ENCODE peak calls at places on chromosomes 2 and 18, in six cellular contexts. One of them, this sample, is unnamed. For H3K4me1, the result is how much of the 10 kb centered on the place peaks cover.

GRCh38 chr18:22710628-22711380 is 222.3 kb upstream of the RBBP8 start:
- DNase-seq in CD8-positive, alpha-beta T cell: no peak
- DNase-seq in heart left ventricle: peak
- DNase-seq in suprapubic skin: no peak
- DNase-seq in SK-N-SH: peak
- DNase-seq in tibial nerve: no peak
- DNase-seq in this sample: no peak

GRCh38 chr2:64222351-64222750 is 78.1 kb upstream of the PELI1 start:
- DNase-seq in suprapubic skin: no peak
- DNase-seq in tibial nerve: no peak
- DNase-seq in SK-N-SH: no peak
- DNase-seq in heart left ventricle: no peak
- DNase-seq in CD8-positive, alpha-beta T cell: no peak
- DNase-seq in this sample: no peak

GRCh38 chr18:58228176-58228575 is 184.2 kb downstream of the NEDD4L start:
- DNase-seq in tibial nerve: no peak
- DNase-seq in CD8-positive, alpha-beta T cell: no peak
- DNase-seq in suprapubic skin: peak
- DNase-seq in SK-N-SH: no peak
- DNase-seq in heart left ventricle: no peak
- DNase-seq in this sample: peak

GRCh38 chr18:48992791-48993555 is 42.2 kb upstream of the SMAD7 start:
- DNase-seq in CD8-positive, alpha-beta T cell: no peak
- DNase-seq in tibial nerve: no peak
- DNase-seq in heart left ventricle: no peak
- DNase-seq in SK-N-SH: no peak
- DNase-seq in suprapubic skin: no peak
- DNase-seq in this sample: peak

GRCh38 chr2:228535396-228535795 is 353.9 kb upstream of the SPHKAP start:
- DNase-seq in suprapubic skin: no peak
- DNase-seq in CD8-positive, alpha-beta T cell: no peak
- DNase-seq in SK-N-SH: no peak
- DNase-seq in heart left ventricle: no peak
- DNase-seq in tibial nerve: no peak
- DNase-seq in this sample: no peak

GRCh38 chr2:1572638-1573037 is 159.4 kb downstream of the TPO start:
- DNase-seq in heart left ventricle: peak
- DNase-seq in suprapubic skin: no peak
- DNase-seq in tibial nerve: no peak
- DNase-seq in CD8-positive, alpha-beta T cell: no peak
- DNase-seq in SK-N-SH: no peak
- DNase-seq in this sample: no peak

GRCh38 chr2:3779650-3780049 is 76.3 kb downstream of the DCDC2C start:
- DNase-seq in suprapubic skin: no peak
- DNase-seq in SK-N-SH: no peak
- DNase-seq in heart left ventricle: no peak
- DNase-seq in tibial nerve: no peak
- DNase-seq in CD8-positive, alpha-beta T cell: no peak
- DNase-seq in this sample: no peak

GRCh38 chr2:38127277-38127676 is 51.3 kb upstream of the CYP1B1 start:
- DNase-seq in CD8-positive, alpha-beta T cell: no peak
- DNase-seq in heart left ventricle: no peak
- DNase-seq in tibial nerve: no peak
- DNase-seq in SK-N-SH: no peak
- DNase-seq in suprapubic skin: no peak
- DNase-seq in this sample: no peak

GRCh38 chr2:38146917-38147307 is 71.0 kb upstream of the CYP1B1 start:
- DNase-seq in SK-N-SH: peak
- DNase-seq in CD8-positive, alpha-beta T cell: no peak
- DNase-seq in suprapubic skin: no peak
- DNase-seq in tibial nerve: no peak
- DNase-seq in heart left ventricle: peak
- DNase-seq in this sample: no peak

GRCh38 chr2:120760446-120761135 is 24.9 kb downstream of the GLI2 start:
- DNase-seq in SK-N-SH: no peak
- DNase-seq in heart left ventricle: peak
- DNase-seq in suprapubic skin: peak
- DNase-seq in tibial nerve: peak
- DNase-seq in CD8-positive, alpha-beta T cell: no peak
- DNase-seq in this sample: peak

GRCh38 chr2:156673271-156673615 is 237.1 kb downstream of the GPD2 start:
- DNase-seq in CD8-positive, alpha-beta T cell: no peak
- DNase-seq in SK-N-SH: no peak
- DNase-seq in tibial nerve: no peak
- DNase-seq in suprapubic skin: no peak
- DNase-seq in heart left ventricle: no peak
- DNase-seq in this sample: no peak

GRCh38 chr18:30957086-30957485 is 85.5 kb downstream of the DSC3 start:
- DNase-seq in CD8-positive, alpha-beta T cell: no peak
- DNase-seq in suprapubic skin: no peak
- DNase-seq in tibial nerve: no peak
- DNase-seq in heart left ventricle: no peak
- DNase-seq in SK-N-SH: no peak
- DNase-seq in this sample: no peak

GRCh38 chr2:20424300-20425290 is 22.3 kb upstream of the RHOB start:
- DNase-seq in CD8-positive, alpha-beta T cell: no peak
- DNase-seq in SK-N-SH: peak
- DNase-seq in tibial nerve: no peak
- DNase-seq in suprapubic skin: no peak
- DNase-seq in heart left ventricle: peak
- DNase-seq in this sample: peak

GRCh38 chr2:181357979-181358378 is 99.2 kb upstream of the ITGA4 start:
- DNase-seq in SK-N-SH: no peak
- DNase-seq in CD8-positive, alpha-beta T cell: no peak
- DNase-seq in tibial nerve: no peak
- DNase-seq in suprapubic skin: no peak
- DNase-seq in heart left ventricle: no peak
- DNase-seq in this sample: no peak

GRCh38 chr2:221461911-221462310 is 110.2 kb downstream of the EPHA4 start:
- DNase-seq in suprapubic skin: no peak
- DNase-seq in heart left ventricle: no peak
- DNase-seq in CD8-positive, alpha-beta T cell: no peak
- DNase-seq in tibial nerve: no peak
- DNase-seq in SK-N-SH: no peak
- DNase-seq in this sample: no peak

GRCh38 chr18:48780151-48781001 is 170.4 kb downstream of the SMAD7 start:
- DNase-seq in heart left ventricle: no peak
- DNase-seq in CD8-positive, alpha-beta T cell: no peak
- DNase-seq in SK-N-SH: peak
- DNase-seq in suprapubic skin: no peak
- DNase-seq in tibial nerve: no peak
- DNase-seq in this sample: peak

GRCh38 chr2:96888082-96889011 is 18.5 kb upstream of the SEMA4C start:
- DNase-seq in suprapubic skin: no peak
- DNase-seq in CD8-positive, alpha-beta T cell: no peak
- DNase-seq in SK-N-SH: no peak
- DNase-seq in heart left ventricle: no peak
- DNase-seq in tibial nerve: no peak
- DNase-seq in this sample: peak

GRCh38 chr2:22359020-22359672 is 1025.8 kb upstream of the KLHL29 start:
- DNase-seq in suprapubic skin: no peak
- DNase-seq in tibial nerve: no peak
- DNase-seq in CD8-positive, alpha-beta T cell: no peak
- DNase-seq in heart left ventricle: no peak
- DNase-seq in SK-N-SH: no peak
- DNase-seq in this sample: no peak

GRCh38 chr2:128314026-128314347 is 4.7 kb downstream of the HS6ST1 start:
- DNase-seq in SK-N-SH: no peak
- DNase-seq in heart left ventricle: no peak
- DNase-seq in tibial nerve: no peak
- DNase-seq in suprapubic skin: no peak
- DNase-seq in CD8-positive, alpha-beta T cell: no peak
- DNase-seq in this sample: no peak

GRCh38 chr18:66511810-66512209 is 92.1 kb downstream of the CDH19 start:
- DNase-seq in CD8-positive, alpha-beta T cell: no peak
- DNase-seq in suprapubic skin: no peak
- DNase-seq in tibial nerve: no peak
- DNase-seq in SK-N-SH: no peak
- DNase-seq in heart left ventricle: no peak
- DNase-seq in this sample: no peak

GRCh38 chr2:18399601-18400000 is 160.9 kb downstream of the RDH14 start:
- DNase-seq in heart left ventricle: no peak
- DNase-seq in SK-N-SH: no peak
- DNase-seq in CD8-positive, alpha-beta T cell: no peak
- DNase-seq in suprapubic skin: no peak
- DNase-seq in tibial nerve: no peak
- DNase-seq in this sample: no peak

GRCh38 chr2:99697811-99698568 is 208.2 kb upstream of the REV1 start:
- DNase-seq in SK-N-SH: no peak
- DNase-seq in CD8-positive, alpha-beta T cell: no peak
- DNase-seq in tibial nerve: no peak
- DNase-seq in heart left ventricle: peak
- DNase-seq in suprapubic skin: no peak
- DNase-seq in this sample: no peak

GRCh38 chr2:134260726-134261125 is 6.9 kb downstream of the MGAT5 start:
- DNase-seq in CD8-positive, alpha-beta T cell: no peak
- DNase-seq in tibial nerve: no peak
- DNase-seq in suprapubic skin: no peak
- DNase-seq in SK-N-SH: no peak
- DNase-seq in heart left ventricle: peak
- DNase-seq in this sample: no peak

GRCh38 chr2:207330912-207331311 is 165.2 kb upstream of the KLF7 start:
- DNase-seq in tibial nerve: no peak
- DNase-seq in CD8-positive, alpha-beta T cell: no peak
- DNase-seq in suprapubic skin: no peak
- DNase-seq in SK-N-SH: no peak
- DNase-seq in heart left ventricle: peak
- DNase-seq in this sample: no peak

GRCh38 chr2:19673213-19673791 is 228.5 kb downstream of the TTC32 start:
- DNase-seq in suprapubic skin: no peak
- DNase-seq in CD8-positive, alpha-beta T cell: no peak
- DNase-seq in tibial nerve: no peak
- DNase-seq in heart left ventricle: peak
- DNase-seq in SK-N-SH: peak
- DNase-seq in this sample: no peak

GRCh38 chr2:237700583-237701032 is 73.2 kb downstream of the LRRFIP1 start:
- DNase-seq in suprapubic skin: no peak
- DNase-seq in tibial nerve: no peak
- DNase-seq in SK-N-SH: peak
- DNase-seq in CD8-positive, alpha-beta T cell: peak
- DNase-seq in heart left ventricle: peak
- DNase-seq in this sample: no peak

DNA sequence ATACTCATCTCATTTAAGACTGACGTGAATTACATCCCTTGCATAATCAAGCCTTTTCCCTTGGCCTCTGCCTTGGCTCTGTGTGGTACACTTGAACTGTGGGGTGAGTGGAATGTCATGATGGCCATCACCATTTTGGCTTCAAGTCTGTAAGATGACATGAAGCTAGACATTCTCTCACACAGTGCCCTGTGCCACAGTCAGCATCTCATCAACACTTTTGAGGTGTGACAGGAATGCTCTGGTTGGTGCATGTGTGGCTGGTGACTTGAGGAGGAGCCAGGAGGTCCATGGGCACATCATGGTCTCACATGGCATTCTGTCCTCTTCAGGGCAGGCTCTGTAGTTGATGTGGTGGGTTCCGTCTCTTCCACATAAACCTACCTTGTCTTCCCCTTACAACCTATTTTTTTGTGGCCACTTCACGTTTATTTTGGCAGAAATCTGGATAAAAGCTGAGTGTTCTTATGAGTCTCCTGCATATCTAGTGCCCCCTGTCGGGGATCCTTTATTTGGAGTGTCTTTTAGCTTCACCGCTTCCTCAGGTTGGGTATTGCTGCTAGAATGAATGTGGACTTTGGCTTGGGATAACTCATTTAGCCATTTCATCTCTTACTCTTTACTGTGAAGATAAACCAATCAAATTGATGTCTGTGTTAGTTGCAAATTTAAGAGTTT is 28.1 kb downstream of the MAP4K4 start:
- DNase-seq in CD8-positive, alpha-beta T cell: no peak
- DNase-seq in SK-N-SH: no peak
- DNase-seq in tibial nerve: no peak
- DNase-seq in heart left ventricle: no peak
- DNase-seq in suprapubic skin: no peak
- DNase-seq in this sample: no peak
- TF ChIP-seq CTCF in CD8-positive, alpha-beta T cell: peak
- TF ChIP-seq CTCF in SK-N-SH: no peak
- TF ChIP-seq CTCF in tibial nerve: no peak
- TF ChIP-seq CTCF in heart left ventricle: no peak
- TF ChIP-seq CTCF in suprapubic skin: no peak
- TF ChIP-seq CTCF in this sample: no peak

GRCh38 chr2:44804406-44805235 is 136.9 kb upstream of the SIX3 start:
- DNase-seq in suprapubic skin: no peak
- DNase-seq in heart left ventricle: no peak
- DNase-seq in CD8-positive, alpha-beta T cell: no peak
- DNase-seq in SK-N-SH: no peak
- DNase-seq in tibial nerve: no peak
- DNase-seq in this sample: no peak
- H3K4me1 ChIP-seq in suprapubic skin: under half
- H3K4me1 ChIP-seq in heart left ventricle: under half
- H3K4me1 ChIP-seq in CD8-positive, alpha-beta T cell: under half
- H3K4me1 ChIP-seq in SK-N-SH: under half
- H3K4me1 ChIP-seq in tibial nerve: under half
- H3K4me1 ChIP-seq in this sample: under half

DNA sequence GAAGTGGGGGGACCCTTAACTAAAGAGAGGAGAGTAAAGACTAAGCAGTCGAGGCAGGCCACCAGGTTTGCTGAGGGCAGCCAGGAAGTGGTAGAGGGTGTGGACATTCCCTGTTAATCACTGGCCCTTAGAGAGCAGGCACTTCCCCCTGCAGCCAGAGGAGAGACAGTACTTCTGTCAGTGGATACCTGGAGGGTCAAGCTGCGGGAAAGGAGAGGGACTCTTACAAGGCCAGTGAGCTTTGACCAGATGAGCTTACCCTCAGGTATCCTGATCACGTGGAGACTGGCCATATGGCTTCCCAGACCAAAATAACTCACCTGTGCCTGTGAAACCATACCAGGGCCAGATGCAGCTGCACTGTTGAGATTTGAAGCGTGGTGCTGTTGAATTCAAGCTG is 28.6 kb downstream of the ITGA6 start:
- DNase-seq in tibial nerve: no peak
- DNase-seq in suprapubic skin: no peak
- DNase-seq in CD8-positive, alpha-beta T cell: no peak
- DNase-seq in heart left ventricle: no peak
- DNase-seq in SK-N-SH: no peak
- DNase-seq in this sample: no peak
- TF ChIP-seq CTCF in tibial nerve: no peak
- TF ChIP-seq CTCF in suprapubic skin: no peak
- TF ChIP-seq CTCF in CD8-positive, alpha-beta T cell: no peak
- TF ChIP-seq CTCF in heart left ventricle: no peak
- TF ChIP-seq CTCF in SK-N-SH: no peak
- TF ChIP-seq CTCF in this sample: no peak

DNA sequence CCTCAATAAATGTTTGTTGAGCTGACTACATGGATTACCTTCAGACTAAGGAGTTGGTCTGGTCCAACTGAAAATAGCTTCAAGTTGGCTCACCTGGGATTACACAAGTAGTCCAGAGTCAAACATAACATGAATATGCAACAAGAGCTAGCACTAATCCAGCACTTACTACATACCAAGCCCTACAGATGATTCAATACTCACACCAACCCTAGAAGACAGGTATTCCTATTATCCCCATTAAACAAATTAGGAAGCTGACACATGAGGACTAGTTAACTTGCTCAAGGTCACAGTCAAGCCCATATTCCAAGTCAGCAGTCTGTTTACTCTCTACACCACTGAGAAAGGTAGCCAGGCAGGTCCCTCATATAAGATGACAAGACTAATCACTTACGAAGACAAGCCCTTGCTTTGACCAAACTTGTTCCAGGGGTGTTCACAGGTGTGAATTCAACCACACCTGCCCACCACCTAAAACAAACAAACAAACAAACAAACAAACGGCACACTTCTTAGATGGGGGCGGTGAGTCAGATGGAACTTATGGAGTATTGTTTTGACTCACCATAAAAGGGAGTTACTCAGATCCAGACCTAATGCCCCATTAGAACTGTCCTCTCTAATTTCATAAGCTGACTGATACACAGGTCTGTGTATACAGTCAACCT is 29.1 kb downstream of the TMEM131 start:
- DNase-seq in suprapubic skin: no peak
- DNase-seq in tibial nerve: no peak
- DNase-seq in heart left ventricle: no peak
- DNase-seq in SK-N-SH: no peak
- DNase-seq in CD8-positive, alpha-beta T cell: no peak
- DNase-seq in this sample: no peak
- H3K4me1 ChIP-seq in suprapubic skin: under half
- H3K4me1 ChIP-seq in tibial nerve: under half
- H3K4me1 ChIP-seq in heart left ventricle: under half
- H3K4me1 ChIP-seq in SK-N-SH: under half
- H3K4me1 ChIP-seq in CD8-positive, alpha-beta T cell: under half
- H3K4me1 ChIP-seq in this sample: under half

This sample was measured in lower lobe of right lung.